ENCODE peak calls at places on chromosomes 7 and 10, in six cellular contexts. L is NCI-H1048; Q is activated CD4-positive, alpha-beta T cell treated with anti-CD3 and anti-CD28 coated beads, Interleukin-2, amount 50 U/mL, for 48 hours; Y is ELF-1; H is activated CD8-positive, alpha-beta memory T cell treated with anti-CD3 and anti-CD28 coated beads for 4 hours; W is CD8-positive, alpha-beta T cell. G is an unnamed sample.

GRCh38 chr10:132415956-132416355 is 19.0 kb downstream of the PWWP2B start:
- DNase-seq in L (no peak), Y (no peak), W (no peak), H (no peak), Q (no peak), G (no peak)

GRCh38 chr7:113159746-113160339 is 41.5 kb upstream of the SMIM30 start:
- DNase-seq in H (no peak), L (peak; percentile 40), Y (peak; percentile 65), Q (peak; percentile 6), W (no peak), G (no peak)

GRCh38 chr7:102096706-102097427 is 189.8 kb upstream of the SH2B2 start:
- DNase-seq in L (no peak), Q (no peak), W (no peak), Y (no peak), H (no peak), G (no peak)

GRCh38 chr7:326845-327304 is 36.9 kb downstream of the FOXL3 start:
- DNase-seq in W (no peak), H (no peak), L (no peak), Q (no peak), Y (no peak), G (no peak)

GRCh38 chr10:108471420-108471819 is 1306.9 kb upstream of the SORCS1 start:
- DNase-seq in L (no peak), H (no peak), Q (no peak), Y (no peak), W (no peak), G (no peak)

GRCh38 chr7:42407828-42408227 is 170.8 kb upstream of the GLI3 start:
- DNase-seq in W (no peak), Q (no peak), L (no peak), H (no peak), Y (peak; percentile 14), G (peak; percentile 48)

GRCh38 chr7:3187378-3188040 is 113.5 kb upstream of the SDK1 start:
- DNase-seq in H (no peak), Y (no peak), Q (no peak), L (no peak), W (no peak), G (no peak)

GRCh38 chr10:130335336-130335735 is 199.1 kb downstream of the GLRX3 start:
- DNase-seq in L (no peak), W (no peak), H (no peak), Q (no peak), Y (no peak), G (no peak)

GRCh38 chr7:54825368-54825767 is 66.4 kb upstream of the SEC61G start:
- DNase-seq in H (no peak), W (no peak), L (no peak), Y (no peak), Q (no peak), G (no peak)

GRCh38 chr7:3439333-3440030 is 138.4 kb downstream of the SDK1 start:
- DNase-seq in H (no peak), Q (no peak), Y (no peak), L (no peak), W (no peak), G (no peak)

GRCh38 chr10:14379556-14380330 is 49.0 kb upstream of the FRMD4A start:
- DNase-seq in L (no peak), W (no peak), Q (no peak), Y (no peak), H (no peak), G (no peak)

G was measured in SK-N-MC.